ENCODE peak calls at places on chromosomes 12 and 14, in five cellular contexts. V is stimulated activated CD4-positive, alpha-beta T cell treated with anti-CD3 and anti-CD28 coated beads, Interleukin-1b, Interleukin-23, amount 100 ng/mL, for 1 hour; C is NCI-H748 treated with DMSO at 0.1 percent for 48 hours; R is fibroblast of pulmonary artery; Z is aorta. O is an unnamed sample.

GRCh38 chr12:106914796-106915634 is 40.7 kb upstream of the TMEM263 start:
- DNase-seq in V (no peak), C (no peak), R (no peak), Z (no peak), O (no peak)

GRCh38 chr12:120708646-120709045 is 1.6 kb upstream of the UNC119B start:
- DNase-seq in V (no peak), C (no peak), R (no peak), Z (no peak), O (no peak)

GRCh38 chr12:25382311-25383106 is 131.8 kb upstream of the KRAS start:
- DNase-seq in V (no peak), C (no peak), R (no peak), Z (no peak), O (no peak)

GRCh38 chr14:75298187-75298985 is 19.8 kb downstream of the FOS start:
- DNase-seq in V (no peak), C (no peak), R (peak; percentile 91), Z (peak; percentile 79), O (no peak)

GRCh38 chr12:78403681-78404080 is 460.9 kb upstream of the SYT1 start:
- DNase-seq in V (no peak), C (no peak), R (peak; percentile 56), Z (no peak), O (no peak)

GRCh38 chr14:67357583-67358354 is 1.8 kb downstream of the ATP6V1D start:
- DNase-seq in V (no peak), C (no peak), R (no peak), Z (no peak), O (no peak)

GRCh38 chr14:89618821-89619551 is 202.0 kb upstream of the FOXN3 start:
- DNase-seq in V (no peak), C (peak; percentile 54), R (peak; percentile 73), Z (peak; percentile 91), O (no peak)

GRCh38 chr12:113899844-113900471 is 66.2 kb downstream of the RBM19 start:
- DNase-seq in V (no peak), C (no peak), R (no peak), Z (no peak), O (peak; percentile 50)

GRCh38 chr12:122349078-122349477 is 73.4 kb downstream of the CLIP1 start:
- DNase-seq in V (no peak), C (no peak), R (no peak), Z (no peak), O (no peak)

O was measured in chondrocyte.